ENCODE peak calls at places on chromosome 22, in four cellular contexts. Z is WTC11, F is bronchial epithelial cell, R is fibroblast of mammary gland. U is an unnamed sample.

GRCh38 chr22:33007485-33007884 is 50.7 kb downstream of the SYN3 start:
- DNase-seq in R (no peak), Z (no peak), F (no peak), U (no peak)

GRCh38 chr22:28115426-28115825 is 196.4 kb upstream of the PITPNB start:
- DNase-seq in R (no peak), F (no peak), Z (no peak), U (no peak)

GRCh38 chr22:35177811-35178210 is 79.5 kb upstream of the HMGXB4 start:
- DNase-seq in Z (peak; percentile 50), R (no peak), F (no peak), U (no peak)

GRCh38 chr22:37208401-37209139 is 3.7 kb downstream of the SSTR3 start:
- DNase-seq in Z (no peak), R (no peak), F (no peak), U (no peak)

GRCh38 chr22:46596032-46596441 is 24.1 kb upstream of the GRAMD4 start:
- DNase-seq in R (no peak), Z (no peak), F (no peak), U (no peak)

GRCh38 chr22:29632672-29633071 is 29.2 kb downstream of the NF2 start:
- DNase-seq in F (no peak), R (peak; percentile 51), Z (no peak), U (no peak)

GRCh38 chr22:31155425-31155824 is 4.6 kb upstream of the RNF185 start:
- DNase-seq in F (no peak), Z (no peak), R (peak; percentile 23), U (no peak)

GRCh38 chr22:25402501-25403283 is 161.8 kb upstream of the GRK3 start:
- DNase-seq in F (peak; percentile 40), Z (no peak), R (peak; percentile 34), U (no peak)

GRCh38 chr22:22770280-22770871 is 117.2 kb upstream of the IGLL5 start:
- DNase-seq in F (peak; percentile 22), R (peak; percentile 34), Z (peak; percentile 84), U (peak; percentile 75)

GRCh38 chr22:46815132-46815531 is 52.7 kb downstream of the TBC1D22A start:
- DNase-seq in Z (no peak), R (no peak), F (no peak), U (no peak)

GRCh38 chr22:46931414-46931813 is 169.0 kb downstream of the TBC1D22A start:
- DNase-seq in Z (no peak), F (peak; percentile 35), R (peak; percentile 30), U (no peak)

GRCh38 chr22:46762238-46763050 is at the start of gene TBC1D22A:
- DNase-seq in Z (peak; percentile 94), F (peak; percentile 79), R (peak; percentile 91), U (peak; percentile 95)

GRCh38 chr22:27647540-27647939 is 154.0 kb downstream of the MN1 start:
- DNase-seq in Z (no peak), F (no peak), R (no peak), U (no peak)

GRCh38 chr22:37406836-37407235 is 20.4 kb downstream of the ELFN2 start:
- DNase-seq in Z (no peak), R (no peak), F (no peak), U (no peak)

GRCh38 chr22:31739795-31740201 is 10.1 kb downstream of the PRR14L start:
- DNase-seq in Z (no peak), R (no peak), F (no peak), U (no peak)

GRCh38 chr22:30822216-30823014 is 127.7 kb downstream of the OSBP2 start:
- DNase-seq in Z (peak; percentile 46), F (no peak), R (no peak), U (peak; percentile 55)

GRCh38 chr22:39478461-39478860 is 21.6 kb downstream of the MGAT3 start:
- DNase-seq in F (no peak), R (no peak), Z (peak; percentile 70), U (no peak)

GRCh38 chr22:37201066-37201820 is 11.0 kb downstream of the SSTR3 start:
- DNase-seq in F (no peak), Z (no peak), R (no peak), U (no peak)

GRCh38 chr22:25869771-25870170 is 127.8 kb downstream of the MYO18B start:
- DNase-seq in R (no peak), F (no peak), Z (no peak), U (no peak)

GRCh38 chr22:28831140-28832072 is 31.0 kb upstream of the XBP1 start:
- DNase-seq in F (no peak), Z (no peak), R (no peak), U (no peak)

GRCh38 chr22:20456064-20456721 is 18.6 kb upstream of the SCARF2 start:
- DNase-seq in F (peak; percentile 67), R (peak; percentile 83), Z (peak; percentile 86), U (peak; percentile 85)

GRCh38 chr22:31082606-31083376 is 1.7 kb downstream of the SMTN start:
- DNase-seq in F (peak; percentile 65), R (peak; percentile 77), Z (peak; percentile 72), U (peak; percentile 64)

GRCh38 chr22:28299760-28300159 is 379.9 kb downstream of the TTC28 start:
- DNase-seq in F (no peak), R (peak; percentile 25), Z (no peak), U (no peak)

GRCh38 chr22:46673677-46674236 is 53.6 kb downstream of the GRAMD4 start:
- DNase-seq in R (no peak), Z (no peak), F (no peak), U (no peak)

GRCh38 chr22:41001722-41002122 is 50.5 kb downstream of the RBX1 start:
- DNase-seq in Z (no peak), F (peak; percentile 68), R (peak; percentile 71), U (no peak)

GRCh38 chr22:38724176-38724575 is 18.4 kb downstream of the GTPBP1 start:
- DNase-seq in F (no peak), Z (no peak), R (no peak), U (no peak)

GRCh38 chr22:21447694-21448402 is 19.3 kb upstream of the TMEM191C start:
- DNase-seq in R (no peak), F (no peak), Z (peak; percentile 57), U (peak; percentile 23)

GRCh38 chr22:36160499-36160942 is at the start of gene APOL3:
- DNase-seq in Z (no peak), R (peak; percentile 80), F (peak; percentile 28), U (no peak)

DNA sequence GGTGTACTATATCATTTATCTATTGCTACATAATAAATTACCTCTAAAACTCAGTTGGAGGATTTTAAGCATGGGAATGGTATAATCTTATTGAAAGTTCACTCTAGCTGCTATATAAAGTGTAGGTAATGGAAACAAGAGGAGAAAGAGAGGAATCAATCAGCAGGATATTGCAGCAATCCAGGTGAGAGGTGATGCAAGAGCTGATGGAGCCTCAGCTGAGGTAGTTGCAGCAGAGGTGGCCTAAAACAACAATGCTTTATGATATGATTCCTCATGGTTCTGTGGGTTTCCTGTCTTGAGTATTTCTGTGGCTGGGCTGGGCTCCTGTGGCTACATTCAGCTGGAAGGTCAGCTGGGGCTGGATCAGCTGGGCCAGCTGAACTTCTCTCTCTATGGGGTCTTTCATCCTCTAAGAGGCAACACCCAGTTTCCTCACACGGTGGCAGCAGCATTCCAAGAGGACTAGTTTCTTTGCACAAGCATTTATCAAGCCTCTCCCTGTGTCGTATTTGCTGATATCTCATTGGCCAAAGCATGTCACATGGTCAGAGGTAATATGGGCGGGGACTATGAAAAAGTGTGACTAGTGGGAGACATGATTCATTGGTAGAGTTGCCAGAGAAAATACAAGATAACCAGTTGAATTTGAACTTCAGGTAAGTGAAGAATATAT is 135.4 kb upstream of the LARGE1 start:
- DNase-seq in R (no peak), F (peak; percentile 26), Z (peak; percentile 70), U (peak; percentile 51)
- TF ChIP-seq CTCF in R (no peak), F (no peak), Z (no peak), U (no peak)

DNA sequence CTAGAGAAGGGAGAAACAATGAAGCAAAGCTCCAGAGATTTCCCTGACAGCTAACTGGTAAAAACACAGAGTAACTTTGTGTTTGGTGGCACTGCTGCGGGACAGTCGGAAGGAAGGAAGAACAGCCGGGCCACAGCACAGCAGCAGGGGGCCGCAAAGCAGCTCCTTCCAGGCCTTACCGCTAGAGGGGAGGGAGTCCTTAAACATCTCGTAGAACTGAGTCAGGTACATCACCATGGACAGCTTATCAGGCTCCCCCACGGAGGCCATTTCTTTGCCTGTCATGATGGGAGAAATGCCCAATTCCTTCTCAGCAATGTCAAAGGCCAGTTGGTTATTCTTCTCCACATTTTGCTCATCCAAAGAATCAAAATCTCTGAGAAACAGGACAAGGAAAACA is 114.6 kb upstream of the BID start:
- DNase-seq in F (no peak), R (no peak), Z (peak; percentile 64), U (peak; percentile 47)
- TF ChIP-seq CTCF in F (no peak), R (peak; percentile 1), Z (no peak), U (peak; percentile 20)

DNA sequence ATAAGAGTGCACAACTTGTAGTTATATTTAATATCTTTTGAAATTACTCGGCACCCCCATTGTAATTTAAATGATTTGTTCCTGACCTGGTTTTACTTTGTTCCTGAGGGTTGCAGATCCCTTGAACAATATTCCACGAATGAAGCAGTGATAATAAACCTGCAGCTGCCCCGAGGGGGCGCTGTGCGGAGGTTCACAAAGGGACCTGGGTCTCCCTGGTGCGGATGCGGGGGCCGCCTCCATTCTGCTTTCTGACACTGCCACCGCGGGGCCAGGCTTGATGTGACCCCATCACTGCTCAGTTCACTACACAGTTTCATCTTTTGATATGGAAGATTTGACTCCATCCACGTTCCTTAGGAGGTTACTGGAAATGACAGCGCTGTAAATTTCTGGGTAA is 62.9 kb upstream of the PRODH start:
- DNase-seq in Z (peak; percentile 87), R (no peak), F (no peak), U (peak; percentile 45)
- TF ChIP-seq CTCF in Z (peak; percentile 86), R (peak; percentile 28), F (peak; percentile 22), U (peak; percentile 62)

DNA sequence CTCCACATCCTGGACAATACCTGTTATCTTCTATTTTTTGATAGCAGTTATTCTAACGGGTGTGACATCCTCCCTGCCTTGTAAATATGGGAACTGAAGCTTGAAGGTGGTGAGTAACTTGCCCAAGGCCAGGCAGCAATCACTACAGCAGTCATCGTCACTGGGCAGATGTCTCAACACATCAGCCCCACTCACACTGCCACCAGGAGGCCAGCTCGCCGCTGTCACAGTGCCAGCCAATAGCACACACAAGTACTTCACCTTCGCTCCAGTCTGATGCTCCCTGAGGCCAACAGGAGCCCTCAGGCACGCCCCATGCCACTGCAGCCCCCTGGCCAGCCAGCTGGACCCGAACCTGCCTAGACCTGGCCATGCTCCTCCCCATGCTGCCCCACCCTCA is 4.9 kb upstream of the TTLL1 start:
- DNase-seq in R (no peak), F (peak; percentile 78), Z (no peak), U (no peak)
- TF ChIP-seq CTCF in R (no peak), F (peak; percentile 47), Z (no peak), U (no peak)

DNA sequence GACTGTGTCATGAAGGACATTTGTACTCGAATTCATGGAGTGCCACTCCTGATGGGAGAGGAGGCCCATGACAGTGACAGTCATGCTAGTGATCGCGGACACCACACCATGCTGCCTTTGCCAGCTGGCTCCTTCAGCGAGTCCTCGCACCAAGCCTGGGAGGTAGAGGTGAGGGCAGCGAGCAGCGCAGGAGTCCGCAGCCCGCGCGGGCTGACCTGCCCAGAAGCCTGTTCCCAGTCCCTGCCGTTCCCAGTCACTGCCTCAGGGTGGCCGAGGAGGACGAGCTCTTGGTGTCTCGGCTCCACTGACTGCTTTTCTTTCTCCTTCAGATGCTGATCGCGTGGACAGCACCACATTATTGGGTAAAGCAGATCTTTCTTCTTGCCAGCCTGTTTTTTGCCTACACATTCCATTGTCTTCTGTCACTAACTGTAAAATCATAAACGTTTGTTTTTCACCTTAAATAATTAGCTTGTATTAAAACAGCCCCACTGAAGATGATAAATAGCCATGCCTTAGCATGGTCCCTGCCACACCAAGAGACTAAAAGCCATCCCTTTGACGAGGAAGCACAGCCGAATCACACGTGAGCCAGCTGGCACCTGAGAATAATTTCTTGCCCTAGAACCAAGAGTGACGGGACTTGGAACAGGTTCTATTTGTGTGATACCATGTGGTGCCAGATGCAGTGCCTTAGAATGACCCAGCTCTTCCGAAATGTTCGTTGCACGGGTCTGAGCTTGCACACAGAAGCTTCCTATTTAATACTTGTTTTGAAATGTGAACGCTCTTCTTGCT is 25.5 kb downstream of the FAM118A start:
- DNase-seq in Z (peak; percentile 61), F (no peak), R (no peak), U (peak; percentile 42)
- TF ChIP-seq CTCF in Z (no peak), F (no peak), R (no peak), U (peak; percentile 22)

GRCh38 chr22:42367980-42368378 is 64.2 kb downstream of the NFAM1 start:
- DNase-seq in R (no peak), Z (no peak), F (no peak), U (no peak)
- TF ChIP-seq CTCF in R (no peak), Z (no peak), F (no peak), U (no peak)

U was measured in glutamatergic neuron.